ENCODE peak calls at places on chromosomes 6 and 20, in nine cellular contexts. Z, R, V, K, T, G, E, O and F are unnamed samples.

GRCh38 chr6:108838101-108838717 is 10.0 kb upstream of the ARMC2 start:
- DNase-seq in O (no peak), T (no peak), Z (no peak), R (peak; percentile 72), K (no peak), G (no peak), V (no peak), E (no peak), F (no peak)

GRCh38 chr6:142118926-142119325 is 13.8 kb upstream of the GJE1 start:
- DNase-seq in Z (no peak), K (no peak), E (no peak), V (peak; percentile 4), T (no peak), G (no peak), R (no peak), O (no peak), F (no peak)

GRCh38 chr6:47672816-47673215 is 25.6 kb upstream of the ADGRF4 start:
- DNase-seq in O (no peak), K (no peak), G (no peak), E (no peak), Z (no peak), V (no peak), R (no peak), T (no peak), F (no peak)

GRCh38 chr20:53157443-53158408 is 185.6 kb downstream of the TSHZ2 start:
- DNase-seq in R (peak; percentile 72), E (no peak), Z (no peak), O (peak; percentile 74), G (no peak), K (peak; percentile 36), V (peak; percentile 27), T (no peak), F (peak; percentile 45)

GRCh38 chr20:24673678-24674570 is 204.5 kb downstream of the SYNDIG1 start:
- DNase-seq in Z (no peak), V (no peak), E (no peak), G (no peak), O (no peak), T (no peak), K (no peak), R (peak; percentile 48), F (peak; percentile 44)

GRCh38 chr6:55449219-55449618 is 122.0 kb downstream of the GFRAL start:
- DNase-seq in R (no peak), E (no peak), G (no peak), O (no peak), K (no peak), V (peak; percentile 15), Z (no peak), T (no peak), F (no peak)

GRCh38 chr6:47098570-47098993 is 56.5 kb upstream of the ADGRF1 start:
- DNase-seq in V (no peak), O (no peak), E (peak; percentile 19), T (no peak), G (no peak), K (peak; percentile 30), Z (no peak), R (no peak), F (no peak)

GRCh38 chr6:124459268-124459667 is 503.0 kb upstream of the RNF217 start:
- DNase-seq in Z (no peak), R (no peak), V (no peak), G (no peak), K (no peak), O (no peak), E (no peak), T (no peak), F (no peak)

GRCh38 chr20:46820682-46821081 is 74.0 kb upstream of the EYA2 start:
- DNase-seq in V (no peak), O (no peak), T (no peak), E (no peak), G (no peak), R (no peak), Z (no peak), K (no peak), F (no peak)

GRCh38 chr6:16576391-16577368 is 184.6 kb downstream of the ATXN1 start:
- DNase-seq in T (no peak), G (no peak), K (no peak), Z (peak; percentile 17), E (no peak), V (no peak), O (no peak), R (no peak), F (no peak)

DNA sequence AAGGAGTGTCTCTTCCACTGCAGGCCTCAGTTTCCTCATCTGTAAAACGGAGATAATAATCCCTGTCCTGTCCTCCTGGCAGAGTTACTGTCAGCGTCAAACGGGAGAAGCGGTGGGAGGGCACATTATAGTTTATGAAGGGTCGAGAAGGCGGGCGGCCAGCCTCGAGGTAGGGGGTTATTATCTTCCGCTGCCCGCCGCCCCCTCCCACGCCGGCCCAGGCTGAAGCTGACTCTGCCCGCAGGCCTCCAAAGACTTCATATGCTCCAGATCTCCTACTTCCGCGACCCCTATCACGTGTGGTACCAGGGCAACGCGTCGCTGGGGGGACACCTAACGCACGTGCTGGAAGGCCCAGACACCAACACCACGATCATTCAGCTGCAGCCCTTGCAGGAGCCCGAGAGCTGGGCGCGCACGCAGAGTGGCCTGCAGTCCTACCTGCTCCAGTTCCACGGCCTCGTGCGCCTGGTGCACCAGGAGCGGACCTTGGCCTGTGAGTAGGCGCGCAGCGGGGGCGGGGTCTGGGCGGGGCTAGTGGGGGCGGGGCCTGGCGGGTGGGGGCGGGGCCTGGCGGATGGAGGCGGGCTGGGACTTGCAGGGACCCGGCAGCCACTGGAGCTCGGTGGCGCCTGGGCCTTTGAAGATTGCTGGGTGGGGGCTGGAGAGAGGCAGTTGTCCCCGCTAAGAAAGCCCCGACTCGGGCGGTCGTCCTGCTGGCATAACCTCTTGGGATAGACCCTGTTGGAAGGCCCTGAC is 2.8 kb downstream of the PROCR start:
- DNase-seq in Z (no peak), R (peak; percentile 65), T (no peak), G (no peak), K (peak; percentile 34), O (no peak), E (no peak), V (peak; percentile 48), F (no peak)
- TF ChIP-seq POLR2A in Z (no peak), R (no peak), T (no peak), G (no peak), K (no peak), O (no peak), E (no peak), V (peak; percentile 38), F (no peak)

GRCh38 chr6:35731736-35732532 is 4.9 kb upstream of the ARMC12 start:
- DNase-seq in R (peak; percentile 100), K (peak; percentile 99), T (peak; percentile 94), O (peak; percentile 86), V (peak; percentile 87), E (peak; percentile 98), Z (peak; percentile 87), G (peak; percentile 98), F (peak; percentile 88)
- TF ChIP-seq POLR2A in R (peak; percentile 73), K (peak; percentile 56), T (peak; percentile 30), O (peak; percentile 85), V (peak; percentile 75), E (peak; percentile 59), Z (peak; percentile 84), G (peak; percentile 71), F (peak; percentile 41)

DNA sequence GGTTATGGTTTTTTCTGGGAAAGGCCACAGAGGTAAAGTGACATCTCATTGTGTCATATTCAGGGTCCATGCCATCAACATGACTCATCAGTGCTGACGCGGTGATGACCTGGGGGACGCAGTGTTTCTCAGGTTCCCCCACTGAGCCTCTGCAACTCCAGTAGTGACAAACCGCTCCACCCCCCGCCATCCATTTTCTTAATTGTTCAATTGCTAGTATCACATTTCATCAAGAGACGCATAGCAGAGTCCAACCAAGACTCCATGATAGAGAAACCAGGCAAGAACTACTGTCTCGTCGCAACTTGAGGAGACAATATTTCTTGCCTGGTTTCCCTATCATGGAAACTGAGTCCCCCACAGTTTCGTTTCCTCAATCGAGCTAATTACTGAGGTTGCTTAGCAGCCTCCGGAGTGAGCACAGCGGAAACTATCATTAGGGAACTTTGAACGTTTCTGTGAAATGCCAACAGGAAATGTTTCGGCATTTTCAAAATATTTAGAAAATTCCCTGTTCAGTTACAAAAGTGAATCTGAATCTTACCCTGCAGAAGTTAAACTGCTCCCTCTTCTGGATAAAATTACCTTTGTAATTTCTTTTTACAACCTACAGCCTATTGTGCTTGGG is 12.2 kb upstream of the SERPINB1 start:
- DNase-seq in V (peak; percentile 85), Z (no peak), E (peak; percentile 23), T (no peak), K (peak; percentile 61), R (no peak), G (peak; percentile 47), O (peak; percentile 63), F (peak; percentile 52)
- TF ChIP-seq POLR2A in V (no peak), Z (no peak), E (no peak), T (no peak), K (no peak), R (no peak), G (no peak), O (no peak), F (no peak)

DNA sequence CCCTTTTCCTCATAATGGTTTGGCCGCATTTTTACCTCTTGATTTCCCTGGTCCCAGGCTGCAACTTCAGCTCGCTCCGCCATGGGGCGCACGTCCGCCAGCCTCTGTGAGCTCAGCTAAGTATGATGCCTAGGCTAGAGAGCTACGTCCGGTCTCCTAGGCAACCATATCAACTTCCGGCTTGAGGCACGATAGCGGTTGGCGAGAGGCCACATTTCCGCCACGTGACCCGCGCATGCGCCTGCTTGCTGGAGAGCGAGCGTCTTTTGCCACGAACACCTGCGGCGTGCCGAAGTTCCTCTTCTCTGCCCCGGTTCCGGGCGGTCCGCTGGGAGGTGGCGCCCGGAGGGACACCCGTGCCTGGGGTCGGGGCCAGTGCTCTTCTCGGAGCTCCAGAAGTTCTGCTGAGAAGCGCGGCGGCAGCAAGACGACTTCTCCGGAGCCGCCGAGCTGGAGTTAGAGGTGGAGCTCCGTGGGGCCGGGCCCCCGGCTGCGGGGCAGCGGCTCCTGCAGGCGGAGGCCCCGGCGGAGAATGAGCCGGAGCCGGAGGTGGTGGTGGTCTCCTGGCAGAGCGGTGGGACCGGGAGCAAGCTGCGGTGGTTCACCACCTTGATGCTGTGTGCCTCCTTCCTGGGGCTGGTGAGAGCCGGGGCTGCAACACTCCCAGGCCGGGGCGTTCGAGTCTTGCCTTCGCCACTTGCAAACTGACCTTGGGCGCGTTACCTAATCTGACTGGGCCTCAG is 172.0 kb downstream of the SLC16A10 start:
- DNase-seq in Z (peak; percentile 91), E (peak; percentile 99), O (peak; percentile 100), T (peak; percentile 88), K (peak; percentile 99), R (peak; percentile 100), G (peak; percentile 99), V (peak; percentile 99), F (peak; percentile 82)
- TF ChIP-seq POLR2A in Z (peak; percentile 64), E (peak; percentile 58), O (peak; percentile 94), T (peak; percentile 87), K (peak; percentile 73), R (no peak), G (peak; percentile 76), V (peak; percentile 81), F (peak; percentile 79)

DNA sequence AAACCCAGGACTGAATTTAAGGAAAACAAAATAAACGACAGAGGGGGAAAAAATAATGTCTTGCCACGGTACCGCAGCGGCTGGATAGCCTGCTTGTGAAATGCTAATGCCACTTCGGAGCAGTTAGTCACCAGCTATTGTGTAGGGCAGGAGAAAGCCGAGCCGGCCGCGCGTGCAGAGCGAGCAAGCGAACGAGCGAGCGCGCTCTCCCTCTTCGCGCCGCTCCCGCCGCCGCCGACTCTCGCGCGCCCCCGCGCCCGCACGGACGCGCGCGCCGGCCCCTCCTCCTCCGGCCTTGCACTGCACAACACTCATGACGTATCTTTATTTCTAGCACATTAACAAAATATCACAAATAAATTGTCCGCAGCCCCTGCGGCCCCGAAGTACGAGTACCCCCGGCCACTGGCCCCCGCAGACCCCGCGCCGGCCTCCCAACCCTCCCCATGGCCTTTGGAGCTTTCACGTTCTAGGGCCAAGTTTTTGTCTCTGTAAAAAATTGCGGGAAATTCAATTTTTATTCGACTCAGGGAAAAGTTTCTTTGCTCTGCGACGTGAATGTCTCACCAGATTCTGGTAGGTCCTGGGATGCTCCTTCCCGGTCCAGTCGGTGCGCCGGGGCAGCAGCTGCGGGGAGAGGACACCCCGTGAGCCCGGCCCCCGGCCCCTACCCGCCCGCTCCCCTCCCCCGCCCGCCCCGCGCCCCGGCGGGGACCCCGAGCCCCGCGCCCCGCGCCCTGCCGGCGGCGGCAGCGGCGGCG is 993 bp downstream of the PHIP start:
- DNase-seq in E (peak; percentile 89), O (peak; percentile 94), V (peak; percentile 98), R (peak; percentile 97), T (peak; percentile 46), Z (peak; percentile 47), K (peak; percentile 86), G (peak; percentile 84), F (peak; percentile 92)
- TF ChIP-seq POLR2A in E (peak; percentile 62), O (peak; percentile 70), V (peak; percentile 59), R (no peak), T (peak; percentile 57), Z (peak; percentile 53), K (no peak), G (peak; percentile 59), F (no peak)